ENCODE peak calls at places on chromosomes 7 and 10, in four cellular contexts. B is HCT116, E is GM12891, C is transverse colon. R is an unnamed sample.

GRCh38 chr7:141477866-141478265 is 73.3 kb upstream of the AGK start:
- DNase-seq in E (no peak), B (no peak), C (no peak), R (no peak)

GRCh38 chr7:130213820-130214219 is 6.2 kb downstream of the SSMEM1 start:
- DNase-seq in E (no peak), B (no peak), C (no peak), R (no peak)

GRCh38 chr10:132096223-132096622 is 30.5 kb downstream of the JAKMIP3 start:
- DNase-seq in C (no peak), B (peak), E (no peak), R (no peak)

GRCh38 chr10:8331896-8332729 is 277.6 kb downstream of the GATA3 start:
- DNase-seq in E (peak), B (no peak), C (peak), R (peak)

GRCh38 chr7:95472521-95473160 is 13.1 kb upstream of the ASB4 start:
- DNase-seq in C (no peak), E (no peak), B (no peak), R (no peak)

GRCh38 chr10:113177163-113177935 is 227.3 kb downstream of the TCF7L2 start:
- DNase-seq in E (no peak), B (no peak), C (no peak), R (no peak)

GRCh38 chr7:74174606-74175082 is 488 bp downstream of the EIF4H start:
- DNase-seq in E (peak), B (no peak), C (peak), R (peak)

GRCh38 chr10:97393034-97393573 is 8.0 kb downstream of the RRP12 start:
- DNase-seq in B (no peak), C (no peak), E (no peak), R (no peak)

GRCh38 chr7:53218730-53219504 is 183.5 kb downstream of the POM121L12 start:
- DNase-seq in C (no peak), E (no peak), B (no peak), R (no peak)

GRCh38 chr10:118754132-118754555 is 626 bp downstream of the CACUL1 start:
- DNase-seq in E (peak), C (peak), B (no peak), R (peak)

GRCh38 chr10:117741524-117741923 is 199.0 kb downstream of the EMX2 start:
- DNase-seq in C (no peak), E (no peak), B (no peak), R (no peak)

GRCh38 chr7:673681-674453 is 52.6 kb upstream of the DNAAF5 start:
- DNase-seq in B (no peak), C (no peak), E (no peak), R (no peak)

GRCh38 chr10:98309366-98310355 is 41.7 kb upstream of the LOXL4 start:
- DNase-seq in C (peak), E (no peak), B (peak), R (peak)

GRCh38 chr10:101095550-101096213 is 33.9 kb downstream of the KAZALD1 start:
- DNase-seq in C (peak), E (peak), B (peak), R (peak)

DNA sequence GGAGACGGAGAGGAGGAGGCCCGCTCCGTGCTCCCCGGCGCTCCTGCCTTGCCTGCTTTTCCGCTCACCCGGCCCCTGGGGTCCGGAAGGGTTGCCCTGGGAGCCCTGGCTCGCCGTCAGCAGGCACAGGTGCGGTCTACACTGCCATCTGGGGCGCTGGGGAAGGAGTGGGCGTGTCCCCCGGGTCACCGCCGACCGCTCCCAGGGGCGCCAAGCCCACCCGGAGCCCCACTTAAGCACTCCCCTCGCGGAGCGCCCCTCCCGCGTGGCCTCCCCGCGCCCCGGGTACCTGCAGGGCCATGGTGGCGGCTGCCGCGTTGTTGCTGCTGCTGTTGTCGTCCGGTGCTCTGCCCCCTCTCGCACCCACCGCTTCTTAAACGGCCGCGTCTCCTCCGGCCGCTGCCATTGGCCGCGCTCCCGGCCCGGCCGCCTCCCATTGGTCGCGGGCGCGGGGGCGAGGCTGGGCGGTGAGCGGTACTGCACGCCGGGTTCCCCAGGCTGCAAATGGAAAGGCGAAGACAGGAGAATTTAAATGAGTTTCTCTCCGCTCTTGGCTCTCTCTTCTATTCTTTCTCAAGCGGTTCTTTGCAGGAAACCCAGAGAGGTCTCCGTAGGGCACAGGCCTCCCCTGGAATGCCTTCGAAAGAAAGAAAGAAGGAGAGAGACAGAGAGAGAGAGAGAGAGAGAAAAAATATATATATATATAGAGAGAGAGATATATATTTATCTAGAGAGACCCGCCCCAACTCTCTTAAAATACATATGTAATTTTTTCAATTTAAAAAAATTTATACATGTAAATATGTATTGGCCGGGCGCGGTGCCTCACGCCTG is at the start of gene ACBD7:
- DNase-seq in B (peak), E (peak), C (peak), R (peak)
- TF ChIP-seq POLR2AphosphoS5 in B (no peak), E (no peak), C (no peak), R (no peak)

GRCh38 chr10:85492684-85493083 is 873.9 kb downstream of the GRID1 start:
- DNase-seq in C (no peak), B (no peak), E (no peak), R (no peak)

GRCh38 chr10:85491652-85492051 is 874.9 kb downstream of the GRID1 start:
- DNase-seq in B (no peak), C (no peak), E (no peak), R (no peak)

GRCh38 chr10:85490431-85490830 is 876.2 kb downstream of the GRID1 start:
- DNase-seq in B (no peak), E (no peak), C (no peak), R (no peak)
- TF ChIP-seq POLR2A in B (no peak), E (no peak), C (no peak), R (no peak)

GRCh38 chr10:130175074-130175473 is 38.9 kb downstream of the GLRX3 start:
- DNase-seq in C (no peak), E (no peak), B (no peak), R (no peak)

GRCh38 chr10:130181858-130182257 is 45.7 kb downstream of the GLRX3 start:
- DNase-seq in C (no peak), B (no peak), E (no peak), R (no peak)

GRCh38 chr10:130179640-130180039 is 43.4 kb downstream of the GLRX3 start:
- DNase-seq in E (no peak), C (no peak), B (peak), R (no peak)

GRCh38 chr10:130174343-130174742 is 38.2 kb downstream of the GLRX3 start:
- DNase-seq in C (no peak), B (no peak), E (no peak), R (no peak)

DNA sequence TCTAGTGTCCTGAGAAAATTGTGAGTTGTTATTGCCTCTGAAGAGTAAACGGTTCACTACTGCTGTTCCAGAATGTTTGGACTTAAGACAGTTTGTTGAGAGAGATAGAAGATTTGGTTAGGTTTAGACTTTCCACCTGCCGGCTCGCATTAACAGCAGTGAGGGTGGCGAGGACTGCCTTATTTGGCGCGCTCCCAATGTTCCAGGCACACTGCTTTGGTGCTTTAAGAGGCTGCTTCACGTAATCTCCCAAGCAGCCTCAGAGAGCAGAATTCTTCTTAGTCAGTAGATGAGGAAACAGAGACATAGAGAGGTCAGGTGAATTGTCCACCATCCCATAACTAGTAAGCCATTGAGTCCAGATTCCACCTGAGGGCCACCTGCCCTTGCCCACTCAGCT is 41.1 kb downstream of the GLRX3 start:
- DNase-seq in C (no peak), E (no peak), B (no peak), R (no peak)
- TF ChIP-seq POLR2AphosphoS5 in C (no peak), E (no peak), B (no peak), R (no peak)

GRCh38 chr10:102400061-102400460 is 4.6 kb downstream of the NFKB2 start:
- DNase-seq in E (no peak), B (no peak), C (no peak), R (no peak)

GRCh38 chr10:102400598-102401321 is 5.3 kb downstream of the NFKB2 start:
- DNase-seq in E (no peak), B (no peak), C (no peak), R (no peak)

GRCh38 chr10:102398172-102399020 is 2.9 kb downstream of the NFKB2 start:
- DNase-seq in B (no peak), E (no peak), C (no peak), R (no peak)

GRCh38 chr10:102401322-102401614 is 5.8 kb downstream of the NFKB2 start:
- DNase-seq in E (no peak), B (no peak), C (no peak), R (no peak)

DNA sequence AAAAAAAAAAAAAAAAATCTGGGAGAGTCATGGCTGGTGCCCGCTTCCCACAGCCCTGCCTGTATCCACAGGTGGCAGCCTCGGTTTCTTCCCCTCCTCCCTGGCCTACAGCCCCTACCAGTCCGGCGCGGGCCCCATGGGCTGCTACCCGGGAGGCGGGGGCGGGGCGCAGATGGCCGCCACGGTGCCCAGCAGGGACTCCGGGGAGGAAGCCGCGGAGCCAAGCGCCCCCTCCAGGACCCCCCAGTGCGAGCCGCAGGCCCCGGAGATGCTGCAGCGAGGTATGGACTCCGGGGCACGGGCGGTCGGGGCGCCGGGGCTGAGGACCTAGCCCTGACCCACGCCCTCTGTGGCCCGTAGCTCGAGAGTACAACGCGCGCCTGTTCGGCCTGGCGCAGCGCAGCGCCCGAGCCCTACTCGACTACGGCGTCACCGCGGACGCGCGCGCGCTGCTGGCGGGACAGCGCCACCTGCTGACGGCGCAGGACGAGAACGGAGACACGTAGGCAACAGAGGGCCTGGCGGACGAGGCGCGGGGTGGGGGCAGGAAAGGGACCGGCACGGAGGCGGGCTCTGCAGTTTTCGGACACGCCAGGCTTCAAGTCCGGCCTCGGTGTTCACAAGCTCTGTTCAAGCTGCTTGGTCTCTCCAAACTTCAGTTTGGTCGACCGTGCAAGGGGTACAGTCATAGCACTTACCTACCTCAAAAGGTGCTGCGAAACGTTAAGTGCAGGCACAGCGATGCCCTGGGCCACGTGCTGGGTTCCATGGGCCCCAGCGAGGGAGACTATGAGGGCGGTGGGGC is 3.9 kb downstream of the NFKB2 start:
- DNase-seq in E (peak), B (peak), C (peak), R (peak)
- TF ChIP-seq POLR2A in E (peak), B (peak), C (peak), R (peak)

R was measured in GM12892.